ENCODE peak calls at places on chromosomes 3 and 15, in four cellular contexts. O is uterus, V is PC-9, T is esophagus squamous epithelium. I is an unnamed sample. For H3K9me3, the result is how much of the 10 kb centered on the place peaks cover.

GRCh38 chr3:185737740-185738680 is 86.8 kb downstream of the IGF2BP2 start:
- DNase-seq in O (no peak), V (no peak), T (no peak), I (no peak)

GRCh38 chr3:87336761-87337160 is 60.4 kb upstream of the POU1F1 start:
- DNase-seq in O (no peak), V (no peak), T (no peak), I (no peak)

GRCh38 chr15:100083572-100083971 is 258.2 kb downstream of the ADAMTS17 start:
- DNase-seq in O (no peak), V (no peak), T (no peak), I (no peak)

GRCh38 chr15:68693071-68693470 is 114.3 kb downstream of the CORO2B start:
- DNase-seq in O (no peak), V (no peak), T (no peak), I (no peak)

GRCh38 chr15:82122754-82123400 is 77.1 kb upstream of the MEX3B start:
- DNase-seq in O (peak), V (peak), T (no peak), I (no peak)

GRCh38 chr3:115151921-115152320 is 4.8 kb upstream of the ZBTB20 start:
- DNase-seq in O (no peak), V (no peak), T (no peak), I (no peak)

GRCh38 chr3:36542186-36542585 is 161.9 kb downstream of the STAC start:
- DNase-seq in O (no peak), V (no peak), T (no peak), I (no peak)

GRCh38 chr15:75468908-75469307 is 17.4 kb upstream of the SIN3A start:
- DNase-seq in O (peak), V (no peak), T (no peak), I (no peak)

GRCh38 chr3:58564456-58565160 is 12.6 kb downstream of the FAM107A start:
- DNase-seq in O (no peak), V (peak), T (no peak), I (no peak)

GRCh38 chr3:106810461-106810733 is 566.8 kb upstream of the CCDC54 start:
- DNase-seq in O (no peak), V (no peak), T (no peak), I (no peak)

GRCh38 chr15:98715890-98716443 is 67.6 kb downstream of the IGF1R start:
- DNase-seq in O (no peak), V (no peak), T (no peak), I (no peak)

GRCh38 chr15:92653836-92654524 is 1.6 kb downstream of the FAM174B start:
- DNase-seq in O (no peak), V (peak), T (no peak), I (no peak)

GRCh38 chr3:107369791-107370190 is 7.4 kb upstream of the CCDC54 start:
- DNase-seq in O (no peak), V (no peak), T (no peak), I (no peak)

GRCh38 chr15:78685157-78685830 is 44.3 kb upstream of the CHRNB4 start:
- DNase-seq in O (no peak), V (no peak), T (no peak), I (no peak)

GRCh38 chr3:13095408-13095861 is 22.2 kb upstream of the IQSEC1 start:
- DNase-seq in O (no peak), V (no peak), T (no peak), I (no peak)

GRCh38 chr15:31502541-31503229 is 176.1 kb downstream of the KLF13 start:
- DNase-seq in O (no peak), V (no peak), T (no peak), I (no peak)

GRCh38 chr3:121698914-121699313 is 38.2 kb upstream of the HCLS1 start:
- DNase-seq in O (no peak), V (no peak), T (no peak), I (no peak)

GRCh38 chr15:39580630-39581500 is at the start of gene THBS1:
- DNase-seq in O (peak), V (peak), T (peak), I (no peak)

GRCh38 chr3:33645060-33645841 is 72.8 kb downstream of the CLASP2 start:
- DNase-seq in O (no peak), V (no peak), T (no peak), I (peak)

GRCh38 chr3:190345027-190345821 is 23.0 kb upstream of the CLDN1 start:
- DNase-seq in O (no peak), V (peak), T (no peak), I (no peak)

GRCh38 chr3:42733501-42734262 is 31.1 kb upstream of the HHATL start:
- DNase-seq in O (no peak), V (no peak), T (no peak), I (no peak)

GRCh38 chr3:53079147-53079546 is 33.3 kb upstream of the SFMBT1 start:
- DNase-seq in O (no peak), V (no peak), T (no peak), I (no peak)

GRCh38 chr3:31695280-31696008 is 162.7 kb downstream of the STT3B start:
- DNase-seq in O (no peak), V (no peak), T (no peak), I (peak)

GRCh38 chr3:64691051-64691450 is 3.3 kb upstream of the ADAMTS9 start:
- DNase-seq in O (no peak), V (peak), T (no peak), I (no peak)

GRCh38 chr15:44207643-44208042 is 12.6 kb upstream of the FRMD5 start:
- DNase-seq in O (no peak), V (peak), T (no peak), I (no peak)

GRCh38 chr3:15527031-15527459 is 5.5 kb upstream of the COLQ start:
- DNase-seq in O (peak), V (no peak), T (no peak), I (no peak)

GRCh38 chr3:118577055-118577759 is 457.4 kb downstream of the IGSF11 start:
- DNase-seq in O (no peak), V (no peak), T (no peak), I (no peak)

GRCh38 chr3:185677146-185677829 is 91.2 kb downstream of the SENP2 start:
- DNase-seq in O (no peak), V (peak), T (no peak), I (no peak)

GRCh38 chr3:113234688-113235260 is 23.4 kb downstream of the BOC start:
- DNase-seq in O (no peak), V (no peak), T (no peak), I (no peak)

GRCh38 chr15:49556437-49556836 is 64.2 kb downstream of the FAM227B start:
- DNase-seq in O (no peak), V (no peak), T (no peak), I (no peak)
- H3K9me3 ChIP-seq in O (under half), V (under half), T (under half), I (half or more)

GRCh38 chr3:194472290-194472920 is 14.4 kb downstream of the ATP13A3 start:
- DNase-seq in O (no peak), V (peak), T (no peak), I (peak)

GRCh38 chr3:194476784-194477183 is 10.0 kb downstream of the ATP13A3 start:
- DNase-seq in O (no peak), V (no peak), T (no peak), I (no peak)

GRCh38 chr3:194475978-194476377 is 10.8 kb downstream of the ATP13A3 start:
- DNase-seq in O (no peak), V (no peak), T (no peak), I (no peak)

GRCh38 chr3:194475138-194475932 is 11.5 kb downstream of the ATP13A3 start:
- DNase-seq in O (no peak), V (no peak), T (no peak), I (no peak)

DNA sequence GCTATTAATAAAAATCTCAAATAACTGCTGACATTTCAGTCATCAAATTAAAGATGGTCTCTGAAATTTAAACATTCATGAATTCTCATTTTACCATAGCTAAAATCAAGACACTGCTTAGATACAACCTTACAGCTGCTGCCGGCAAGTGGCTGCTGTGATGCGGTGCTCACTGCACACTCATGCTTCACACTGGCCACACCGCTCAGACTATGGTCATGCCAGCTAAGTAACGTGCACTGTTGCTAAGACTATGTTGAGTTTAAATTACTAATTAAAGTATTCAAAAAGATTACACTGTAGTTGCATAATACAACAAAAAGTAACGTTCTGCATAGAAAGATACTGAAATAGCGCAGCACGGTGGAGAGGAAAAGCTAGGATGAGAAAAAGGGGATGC is 12.1 kb downstream of the ATP13A3 start:
- DNase-seq in O (no peak), V (no peak), T (no peak), I (no peak)
- H3K27ac ChIP-seq in O (no peak), V (peak), T (no peak), I (no peak)

GRCh38 chr15:25068696-25069095 is 113.9 kb downstream of the SNRPN start:
- DNase-seq in O (no peak), V (no peak), T (no peak), I (no peak)

GRCh38 chr15:25065286-25065685 is 110.5 kb downstream of the SNRPN start:
- DNase-seq in O (no peak), V (no peak), T (no peak), I (no peak)

GRCh38 chr15:25066708-25067107 is 111.9 kb downstream of the SNRPN start:
- DNase-seq in O (no peak), V (no peak), T (no peak), I (no peak)

GRCh38 chr15:25065876-25066275 is 111.1 kb downstream of the SNRPN start:
- DNase-seq in O (no peak), V (no peak), T (no peak), I (no peak)

GRCh38 chr15:25067725-25068309 is 113.0 kb downstream of the SNRPN start:
- DNase-seq in O (no peak), V (no peak), T (no peak), I (no peak)
- H3K9me3 ChIP-seq in O (under half), V (under half), T (under half), I (half or more)

GRCh38 chr3:156644958-156645357 is 29.4 kb upstream of the TIPARP start:
- DNase-seq in O (no peak), V (no peak), T (no peak), I (no peak)

GRCh38 chr3:156642750-156643728 is 31.4 kb upstream of the TIPARP start:
- DNase-seq in O (no peak), V (no peak), T (no peak), I (no peak)

GRCh38 chr3:156646958-156647357 is 27.4 kb upstream of the TIPARP start:
- DNase-seq in O (no peak), V (no peak), T (no peak), I (no peak)

GRCh38 chr3:156641261-156641975 is 33.0 kb upstream of the TIPARP start:
- DNase-seq in O (no peak), V (no peak), T (no peak), I (no peak)

GRCh38 chr3:156643729-156644389 is 30.5 kb upstream of the TIPARP start:
- DNase-seq in O (no peak), V (no peak), T (no peak), I (peak)
- H3K27ac ChIP-seq in O (peak), V (no peak), T (no peak), I (no peak)

DNA sequence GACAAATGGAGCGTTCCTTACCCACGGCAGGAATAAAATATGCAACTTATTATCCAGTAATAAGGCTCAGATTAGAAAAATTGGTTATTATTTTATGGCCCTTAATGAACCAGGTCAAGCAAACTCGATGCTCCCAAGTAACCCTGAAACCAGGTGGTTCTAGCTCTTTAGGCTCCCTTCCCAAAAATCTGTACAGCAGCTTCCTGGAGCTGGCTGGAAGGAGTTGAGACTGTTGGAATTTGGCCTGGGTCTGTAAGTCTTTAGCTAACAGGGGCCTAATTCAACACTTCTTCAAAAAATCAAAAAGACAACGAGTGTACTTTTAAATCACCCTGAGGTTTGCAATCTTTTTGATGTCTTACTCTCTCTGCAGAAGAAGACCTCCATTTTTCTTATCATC is 235.2 kb upstream of the KBTBD8 start:
- DNase-seq in O (no peak), V (no peak), T (no peak), I (no peak)
- H3K9me3 ChIP-seq in O (under half), V (under half), T (under half), I (under half)

GRCh38 chr15:69704685-69705084 is 252.1 kb downstream of the RPLP1 start:
- DNase-seq in O (no peak), V (no peak), T (no peak), I (no peak)
- H3K27ac ChIP-seq in O (no peak), V (no peak), T (peak), I (no peak)

GRCh38 chr3:104575631-104576030 is 791.1 kb upstream of the ALCAM start:
- DNase-seq in O (no peak), V (no peak), T (no peak), I (no peak)
- H3K9me3 ChIP-seq in O (under half), V (under half), T (under half), I (under half)

GRCh38 chr15:42228036-42228435 is 19.9 kb upstream of the VPS39 start:
- DNase-seq in O (no peak), V (no peak), T (no peak), I (no peak)
- H3K27ac ChIP-seq in O (no peak), V (no peak), T (no peak), I (no peak)

GRCh38 chr15:26634319-26634718 is 138.5 kb downstream of the GABRB3 start:
- DNase-seq in O (no peak), V (no peak), T (no peak), I (no peak)
- H3K9me3 ChIP-seq in O (under half), V (under half), T (under half), I (under half)

I was measured in CD4-positive, alpha-beta T cell.